ENCODE peak calls at places on chromosome X, in ten cellular contexts. One of them, this sample, is unnamed.

GRCh38 chrX:100928660-100929613 is at the start of gene XKRX:
- DNase-seq in effector memory CD8-positive, alpha-beta T cell: peak; percentile 1
- DNase-seq in astrocyte of the spinal cord: peak; percentile 10
- DNase-seq in endothelial cell: peak; percentile 17
- DNase-seq in germinal center: peak; percentile 54
- DNase-seq in thyroid gland: peak; percentile 66
- DNase-seq in T-helper 2 cell: peak; percentile 6
- DNase-seq in adrenal gland: peak; percentile 41
- DNase-seq in BJ: no peak
- DNase-seq in breast epithelium: peak; percentile 31
- DNase-seq in this sample: peak; percentile 43

GRCh38 chrX:130082244-130083106 is 27.8 kb downstream of the ELF4 start:
- DNase-seq in effector memory CD8-positive, alpha-beta T cell: peak; percentile 54
- DNase-seq in astrocyte of the spinal cord: no peak
- DNase-seq in endothelial cell: no peak
- DNase-seq in germinal center: peak; percentile 68
- DNase-seq in thyroid gland: no peak
- DNase-seq in T-helper 2 cell: peak; percentile 24
- DNase-seq in adrenal gland: peak; percentile 21
- DNase-seq in BJ: no peak
- DNase-seq in breast epithelium: no peak
- DNase-seq in this sample: peak; percentile 30

GRCh38 chrX:28586291-28586690 is 955 bp upstream of the IL1RAPL1 start:
- DNase-seq in effector memory CD8-positive, alpha-beta T cell: no peak
- DNase-seq in astrocyte of the spinal cord: peak; percentile 42
- DNase-seq in endothelial cell: peak; percentile 11
- DNase-seq in germinal center: no peak
- DNase-seq in thyroid gland: no peak
- DNase-seq in T-helper 2 cell: no peak
- DNase-seq in adrenal gland: no peak
- DNase-seq in BJ: no peak
- DNase-seq in breast epithelium: no peak
- DNase-seq in this sample: no peak

GRCh38 chrX:118181030-118181429 is 64.4 kb upstream of the KLHL13 start:
- DNase-seq in effector memory CD8-positive, alpha-beta T cell: no peak
- DNase-seq in astrocyte of the spinal cord: peak; percentile 63
- DNase-seq in endothelial cell: no peak
- DNase-seq in germinal center: no peak
- DNase-seq in thyroid gland: no peak
- DNase-seq in T-helper 2 cell: no peak
- DNase-seq in adrenal gland: peak; percentile 25
- DNase-seq in BJ: no peak
- DNase-seq in breast epithelium: no peak
- DNase-seq in this sample: peak; percentile 4

GRCh38 chrX:117120700-117121099 is 657.9 kb upstream of the CT83 start:
- DNase-seq in effector memory CD8-positive, alpha-beta T cell: no peak
- DNase-seq in astrocyte of the spinal cord: no peak
- DNase-seq in endothelial cell: no peak
- DNase-seq in germinal center: no peak
- DNase-seq in thyroid gland: no peak
- DNase-seq in T-helper 2 cell: no peak
- DNase-seq in adrenal gland: no peak
- DNase-seq in BJ: no peak
- DNase-seq in breast epithelium: no peak
- DNase-seq in this sample: no peak

GRCh38 chrX:130055103-130055502 is 55.2 kb downstream of the ELF4 start:
- DNase-seq in effector memory CD8-positive, alpha-beta T cell: no peak
- DNase-seq in astrocyte of the spinal cord: peak; percentile 50
- DNase-seq in endothelial cell: no peak
- DNase-seq in germinal center: no peak
- DNase-seq in thyroid gland: no peak
- DNase-seq in T-helper 2 cell: no peak
- DNase-seq in adrenal gland: no peak
- DNase-seq in BJ: peak; percentile 33
- DNase-seq in breast epithelium: no peak
- DNase-seq in this sample: peak; percentile 79

GRCh38 chrX:120794525-120794975 is 81.1 kb downstream of the CT47B1 start:
- DNase-seq in effector memory CD8-positive, alpha-beta T cell: no peak
- DNase-seq in astrocyte of the spinal cord: peak; percentile 15
- DNase-seq in endothelial cell: no peak
- DNase-seq in germinal center: no peak
- DNase-seq in thyroid gland: no peak
- DNase-seq in T-helper 2 cell: no peak
- DNase-seq in adrenal gland: no peak
- DNase-seq in BJ: no peak
- DNase-seq in breast epithelium: no peak
- DNase-seq in this sample: no peak

GRCh38 chrX:84224741-84225140 is 36.7 kb upstream of the RPS6KA6 start:
- DNase-seq in effector memory CD8-positive, alpha-beta T cell: no peak
- DNase-seq in astrocyte of the spinal cord: no peak
- DNase-seq in endothelial cell: no peak
- DNase-seq in germinal center: no peak
- DNase-seq in thyroid gland: no peak
- DNase-seq in T-helper 2 cell: no peak
- DNase-seq in adrenal gland: no peak
- DNase-seq in BJ: no peak
- DNase-seq in breast epithelium: no peak
- DNase-seq in this sample: no peak

GRCh38 chrX:133922390-133922772 is 63.0 kb downstream of the GPC3 start:
- DNase-seq in effector memory CD8-positive, alpha-beta T cell: no peak
- DNase-seq in astrocyte of the spinal cord: no peak
- DNase-seq in endothelial cell: no peak
- DNase-seq in germinal center: no peak
- DNase-seq in thyroid gland: no peak
- DNase-seq in T-helper 2 cell: no peak
- DNase-seq in adrenal gland: no peak
- DNase-seq in BJ: no peak
- DNase-seq in breast epithelium: no peak
- DNase-seq in this sample: no peak

GRCh38 chrX:115409551-115409950 is 120.0 kb downstream of the LUZP4 start:
- DNase-seq in effector memory CD8-positive, alpha-beta T cell: no peak
- DNase-seq in astrocyte of the spinal cord: no peak
- DNase-seq in endothelial cell: no peak
- DNase-seq in germinal center: no peak
- DNase-seq in thyroid gland: no peak
- DNase-seq in T-helper 2 cell: no peak
- DNase-seq in adrenal gland: no peak
- DNase-seq in BJ: no peak
- DNase-seq in breast epithelium: no peak
- DNase-seq in this sample: no peak

GRCh38 chrX:1486749-1487361 is 34.1 kb upstream of the ASMTL start:
- DNase-seq in effector memory CD8-positive, alpha-beta T cell: no peak
- DNase-seq in astrocyte of the spinal cord: no peak
- DNase-seq in endothelial cell: no peak
- DNase-seq in germinal center: no peak
- DNase-seq in thyroid gland: no peak
- DNase-seq in T-helper 2 cell: no peak
- DNase-seq in adrenal gland: peak; percentile 56
- DNase-seq in BJ: no peak
- DNase-seq in breast epithelium: no peak
- DNase-seq in this sample: no peak

GRCh38 chrX:74232859-74233258 is 71.1 kb upstream of the ZCCHC13 start:
- DNase-seq in effector memory CD8-positive, alpha-beta T cell: no peak
- DNase-seq in astrocyte of the spinal cord: peak; percentile 14
- DNase-seq in endothelial cell: no peak
- DNase-seq in germinal center: no peak
- DNase-seq in thyroid gland: no peak
- DNase-seq in T-helper 2 cell: no peak
- DNase-seq in adrenal gland: no peak
- DNase-seq in BJ: no peak
- DNase-seq in breast epithelium: no peak
- DNase-seq in this sample: no peak

GRCh38 chrX:121301356-121301755 is 253.9 kb downstream of the GLUD2 start:
- DNase-seq in effector memory CD8-positive, alpha-beta T cell: no peak
- DNase-seq in astrocyte of the spinal cord: no peak
- DNase-seq in endothelial cell: no peak
- DNase-seq in germinal center: no peak
- DNase-seq in thyroid gland: no peak
- DNase-seq in T-helper 2 cell: no peak
- DNase-seq in adrenal gland: no peak
- DNase-seq in BJ: no peak
- DNase-seq in breast epithelium: no peak
- DNase-seq in this sample: no peak

GRCh38 chrX:76931518-76931917 is 504.0 kb downstream of the MAGEE1 start:
- DNase-seq in effector memory CD8-positive, alpha-beta T cell: no peak
- DNase-seq in astrocyte of the spinal cord: no peak
- DNase-seq in endothelial cell: no peak
- DNase-seq in germinal center: no peak
- DNase-seq in thyroid gland: no peak
- DNase-seq in T-helper 2 cell: no peak
- DNase-seq in adrenal gland: no peak
- DNase-seq in BJ: no peak
- DNase-seq in breast epithelium: no peak
- DNase-seq in this sample: no peak

GRCh38 chrX:12791253-12792228 is at the start of gene PRPS2:
- DNase-seq in effector memory CD8-positive, alpha-beta T cell: peak; percentile 41
- DNase-seq in astrocyte of the spinal cord: peak; percentile 32
- DNase-seq in endothelial cell: peak; percentile 38
- DNase-seq in germinal center: peak; percentile 81
- DNase-seq in thyroid gland: peak; percentile 48
- DNase-seq in T-helper 2 cell: peak; percentile 40
- DNase-seq in adrenal gland: peak; percentile 26
- DNase-seq in BJ: no peak
- DNase-seq in breast epithelium: peak; percentile 24
- DNase-seq in this sample: peak; percentile 84

GRCh38 chrX:16488959-16489358 is 161.0 kb upstream of the S100G start:
- DNase-seq in effector memory CD8-positive, alpha-beta T cell: no peak
- DNase-seq in astrocyte of the spinal cord: peak; percentile 30
- DNase-seq in endothelial cell: no peak
- DNase-seq in germinal center: no peak
- DNase-seq in thyroid gland: no peak
- DNase-seq in T-helper 2 cell: no peak
- DNase-seq in adrenal gland: no peak
- DNase-seq in BJ: no peak
- DNase-seq in breast epithelium: no peak
- DNase-seq in this sample: no peak